ENCODE peak calls at places on chromosomes 6 and 20, in eight cellular contexts. One of them, this sample, is unnamed.

GRCh38 chr6:134176283-134176975 is 124.0 kb upstream of the SLC2A12 start:
- DNase-seq in ACHN: no peak
- DNase-seq in activated CD4-positive, CD25-positive, alpha-beta regulatory T cell treated with anti-CD3 and anti-CD28 coated beads, Interleukin-2, amount 50 U/mL, for 16 hours: no peak
- DNase-seq in Panc1: no peak
- DNase-seq in stimulated activated CD8-positive, alpha-beta memory T cell treated with anti-CD3 and anti-CD28 coated beads, Interleukin-7, amount 100 ng/mL, for 1 hour: no peak
- DNase-seq in activated CD8-positive, alpha-beta memory T cell treated with anti-CD3 and anti-CD28 coated beads for 24 hours: peak; percentile 71
- DNase-seq in GM13976: no peak
- DNase-seq in activated naive CD4-positive, alpha-beta T cell treated with anti-CD3 and anti-CD28 coated beads, Interleukin-2, amount 10 ng/mL, durations not matched to agents 7 days and 5 days: no peak
- DNase-seq in this sample: no peak

GRCh38 chr20:58677808-58678207 is 14.8 kb upstream of the NPEPL1 start:
- DNase-seq in ACHN: no peak
- DNase-seq in activated CD4-positive, CD25-positive, alpha-beta regulatory T cell treated with anti-CD3 and anti-CD28 coated beads, Interleukin-2, amount 50 U/mL, for 16 hours: no peak
- DNase-seq in Panc1: no peak
- DNase-seq in stimulated activated CD8-positive, alpha-beta memory T cell treated with anti-CD3 and anti-CD28 coated beads, Interleukin-7, amount 100 ng/mL, for 1 hour: no peak
- DNase-seq in activated CD8-positive, alpha-beta memory T cell treated with anti-CD3 and anti-CD28 coated beads for 24 hours: no peak
- DNase-seq in GM13976: no peak
- DNase-seq in activated naive CD4-positive, alpha-beta T cell treated with anti-CD3 and anti-CD28 coated beads, Interleukin-2, amount 10 ng/mL, durations not matched to agents 7 days and 5 days: no peak
- DNase-seq in this sample: no peak

GRCh38 chr20:23995905-23996666 is 7.5 kb upstream of the GGTLC1 start:
- DNase-seq in ACHN: peak; percentile 31
- DNase-seq in activated CD4-positive, CD25-positive, alpha-beta regulatory T cell treated with anti-CD3 and anti-CD28 coated beads, Interleukin-2, amount 50 U/mL, for 16 hours: peak; percentile 31
- DNase-seq in Panc1: peak; percentile 10
- DNase-seq in stimulated activated CD8-positive, alpha-beta memory T cell treated with anti-CD3 and anti-CD28 coated beads, Interleukin-7, amount 100 ng/mL, for 1 hour: peak; percentile 43
- DNase-seq in activated CD8-positive, alpha-beta memory T cell treated with anti-CD3 and anti-CD28 coated beads for 24 hours: peak; percentile 79
- DNase-seq in GM13976: peak; percentile 53
- DNase-seq in activated naive CD4-positive, alpha-beta T cell treated with anti-CD3 and anti-CD28 coated beads, Interleukin-2, amount 10 ng/mL, durations not matched to agents 7 days and 5 days: peak; percentile 76
- DNase-seq in this sample: no peak

GRCh38 chr20:13356591-13356990 is 135.5 kb downstream of the ISM1 start:
- DNase-seq in ACHN: no peak
- DNase-seq in activated CD4-positive, CD25-positive, alpha-beta regulatory T cell treated with anti-CD3 and anti-CD28 coated beads, Interleukin-2, amount 50 U/mL, for 16 hours: no peak
- DNase-seq in Panc1: no peak
- DNase-seq in stimulated activated CD8-positive, alpha-beta memory T cell treated with anti-CD3 and anti-CD28 coated beads, Interleukin-7, amount 100 ng/mL, for 1 hour: no peak
- DNase-seq in activated CD8-positive, alpha-beta memory T cell treated with anti-CD3 and anti-CD28 coated beads for 24 hours: no peak
- DNase-seq in GM13976: no peak
- DNase-seq in activated naive CD4-positive, alpha-beta T cell treated with anti-CD3 and anti-CD28 coated beads, Interleukin-2, amount 10 ng/mL, durations not matched to agents 7 days and 5 days: no peak
- DNase-seq in this sample: no peak

GRCh38 chr6:29926795-29927427 is 15.4 kb upstream of the HLA-A start:
- DNase-seq in ACHN: no peak
- DNase-seq in activated CD4-positive, CD25-positive, alpha-beta regulatory T cell treated with anti-CD3 and anti-CD28 coated beads, Interleukin-2, amount 50 U/mL, for 16 hours: peak; percentile 72
- DNase-seq in Panc1: no peak
- DNase-seq in stimulated activated CD8-positive, alpha-beta memory T cell treated with anti-CD3 and anti-CD28 coated beads, Interleukin-7, amount 100 ng/mL, for 1 hour: peak; percentile 79
- DNase-seq in activated CD8-positive, alpha-beta memory T cell treated with anti-CD3 and anti-CD28 coated beads for 24 hours: peak; percentile 84
- DNase-seq in GM13976: peak; percentile 87
- DNase-seq in activated naive CD4-positive, alpha-beta T cell treated with anti-CD3 and anti-CD28 coated beads, Interleukin-2, amount 10 ng/mL, durations not matched to agents 7 days and 5 days: peak; percentile 94
- DNase-seq in this sample: no peak

GRCh38 chr6:165661416-165662001 is 1.5 kb downstream of the PDE10A start:
- DNase-seq in ACHN: peak; percentile 39
- DNase-seq in activated CD4-positive, CD25-positive, alpha-beta regulatory T cell treated with anti-CD3 and anti-CD28 coated beads, Interleukin-2, amount 50 U/mL, for 16 hours: no peak
- DNase-seq in Panc1: no peak
- DNase-seq in stimulated activated CD8-positive, alpha-beta memory T cell treated with anti-CD3 and anti-CD28 coated beads, Interleukin-7, amount 100 ng/mL, for 1 hour: no peak
- DNase-seq in activated CD8-positive, alpha-beta memory T cell treated with anti-CD3 and anti-CD28 coated beads for 24 hours: no peak
- DNase-seq in GM13976: peak; percentile 39
- DNase-seq in activated naive CD4-positive, alpha-beta T cell treated with anti-CD3 and anti-CD28 coated beads, Interleukin-2, amount 10 ng/mL, durations not matched to agents 7 days and 5 days: no peak
- DNase-seq in this sample: no peak

GRCh38 chr6:137492771-137493217 is 1.4 kb downstream of the OLIG3 start:
- DNase-seq in ACHN: no peak
- DNase-seq in activated CD4-positive, CD25-positive, alpha-beta regulatory T cell treated with anti-CD3 and anti-CD28 coated beads, Interleukin-2, amount 50 U/mL, for 16 hours: no peak
- DNase-seq in Panc1: no peak
- DNase-seq in stimulated activated CD8-positive, alpha-beta memory T cell treated with anti-CD3 and anti-CD28 coated beads, Interleukin-7, amount 100 ng/mL, for 1 hour: no peak
- DNase-seq in activated CD8-positive, alpha-beta memory T cell treated with anti-CD3 and anti-CD28 coated beads for 24 hours: no peak
- DNase-seq in GM13976: peak; percentile 31
- DNase-seq in activated naive CD4-positive, alpha-beta T cell treated with anti-CD3 and anti-CD28 coated beads, Interleukin-2, amount 10 ng/mL, durations not matched to agents 7 days and 5 days: no peak
- DNase-seq in this sample: no peak

GRCh38 chr20:62159835-62160234 is 16.3 kb downstream of the SS18L1 start:
- DNase-seq in ACHN: no peak
- DNase-seq in activated CD4-positive, CD25-positive, alpha-beta regulatory T cell treated with anti-CD3 and anti-CD28 coated beads, Interleukin-2, amount 50 U/mL, for 16 hours: no peak
- DNase-seq in Panc1: no peak
- DNase-seq in stimulated activated CD8-positive, alpha-beta memory T cell treated with anti-CD3 and anti-CD28 coated beads, Interleukin-7, amount 100 ng/mL, for 1 hour: no peak
- DNase-seq in activated CD8-positive, alpha-beta memory T cell treated with anti-CD3 and anti-CD28 coated beads for 24 hours: peak; percentile 77
- DNase-seq in GM13976: peak; percentile 83
- DNase-seq in activated naive CD4-positive, alpha-beta T cell treated with anti-CD3 and anti-CD28 coated beads, Interleukin-2, amount 10 ng/mL, durations not matched to agents 7 days and 5 days: no peak
- DNase-seq in this sample: no peak

GRCh38 chr6:17115251-17116089 is 13.6 kb downstream of the STMND1 start:
- DNase-seq in ACHN: peak; percentile 71
- DNase-seq in activated CD4-positive, CD25-positive, alpha-beta regulatory T cell treated with anti-CD3 and anti-CD28 coated beads, Interleukin-2, amount 50 U/mL, for 16 hours: no peak
- DNase-seq in Panc1: peak; percentile 48
- DNase-seq in stimulated activated CD8-positive, alpha-beta memory T cell treated with anti-CD3 and anti-CD28 coated beads, Interleukin-7, amount 100 ng/mL, for 1 hour: no peak
- DNase-seq in activated CD8-positive, alpha-beta memory T cell treated with anti-CD3 and anti-CD28 coated beads for 24 hours: no peak
- DNase-seq in GM13976: no peak
- DNase-seq in activated naive CD4-positive, alpha-beta T cell treated with anti-CD3 and anti-CD28 coated beads, Interleukin-2, amount 10 ng/mL, durations not matched to agents 7 days and 5 days: no peak
- DNase-seq in this sample: no peak

GRCh38 chr6:114783783-114784182 is 441.0 kb upstream of the HS3ST5 start:
- DNase-seq in ACHN: no peak
- DNase-seq in activated CD4-positive, CD25-positive, alpha-beta regulatory T cell treated with anti-CD3 and anti-CD28 coated beads, Interleukin-2, amount 50 U/mL, for 16 hours: no peak
- DNase-seq in Panc1: no peak
- DNase-seq in stimulated activated CD8-positive, alpha-beta memory T cell treated with anti-CD3 and anti-CD28 coated beads, Interleukin-7, amount 100 ng/mL, for 1 hour: no peak
- DNase-seq in activated CD8-positive, alpha-beta memory T cell treated with anti-CD3 and anti-CD28 coated beads for 24 hours: no peak
- DNase-seq in GM13976: no peak
- DNase-seq in activated naive CD4-positive, alpha-beta T cell treated with anti-CD3 and anti-CD28 coated beads, Interleukin-2, amount 10 ng/mL, durations not matched to agents 7 days and 5 days: no peak
- DNase-seq in this sample: no peak

GRCh38 chr6:105592329-105592728 is 189.4 kb upstream of the PREP start:
- DNase-seq in ACHN: peak; percentile 17
- DNase-seq in activated CD4-positive, CD25-positive, alpha-beta regulatory T cell treated with anti-CD3 and anti-CD28 coated beads, Interleukin-2, amount 50 U/mL, for 16 hours: no peak
- DNase-seq in Panc1: no peak
- DNase-seq in stimulated activated CD8-positive, alpha-beta memory T cell treated with anti-CD3 and anti-CD28 coated beads, Interleukin-7, amount 100 ng/mL, for 1 hour: no peak
- DNase-seq in activated CD8-positive, alpha-beta memory T cell treated with anti-CD3 and anti-CD28 coated beads for 24 hours: no peak
- DNase-seq in GM13976: no peak
- DNase-seq in activated naive CD4-positive, alpha-beta T cell treated with anti-CD3 and anti-CD28 coated beads, Interleukin-2, amount 10 ng/mL, durations not matched to agents 7 days and 5 days: no peak
- DNase-seq in this sample: no peak

GRCh38 chr6:96675617-96676016 is 112.7 kb downstream of the FHL5 start:
- DNase-seq in ACHN: no peak
- DNase-seq in activated CD4-positive, CD25-positive, alpha-beta regulatory T cell treated with anti-CD3 and anti-CD28 coated beads, Interleukin-2, amount 50 U/mL, for 16 hours: no peak
- DNase-seq in Panc1: no peak
- DNase-seq in stimulated activated CD8-positive, alpha-beta memory T cell treated with anti-CD3 and anti-CD28 coated beads, Interleukin-7, amount 100 ng/mL, for 1 hour: no peak
- DNase-seq in activated CD8-positive, alpha-beta memory T cell treated with anti-CD3 and anti-CD28 coated beads for 24 hours: no peak
- DNase-seq in GM13976: no peak
- DNase-seq in activated naive CD4-positive, alpha-beta T cell treated with anti-CD3 and anti-CD28 coated beads, Interleukin-2, amount 10 ng/mL, durations not matched to agents 7 days and 5 days: no peak
- DNase-seq in this sample: no peak

GRCh38 chr6:35146453-35146852 is 5.3 kb upstream of the TCP11 start:
- DNase-seq in ACHN: peak; percentile 43
- DNase-seq in activated CD4-positive, CD25-positive, alpha-beta regulatory T cell treated with anti-CD3 and anti-CD28 coated beads, Interleukin-2, amount 50 U/mL, for 16 hours: no peak
- DNase-seq in Panc1: no peak
- DNase-seq in stimulated activated CD8-positive, alpha-beta memory T cell treated with anti-CD3 and anti-CD28 coated beads, Interleukin-7, amount 100 ng/mL, for 1 hour: no peak
- DNase-seq in activated CD8-positive, alpha-beta memory T cell treated with anti-CD3 and anti-CD28 coated beads for 24 hours: no peak
- DNase-seq in GM13976: no peak
- DNase-seq in activated naive CD4-positive, alpha-beta T cell treated with anti-CD3 and anti-CD28 coated beads, Interleukin-2, amount 10 ng/mL, durations not matched to agents 7 days and 5 days: peak; percentile 46
- DNase-seq in this sample: no peak

GRCh38 chr20:14865169-14865568 is 527.8 kb upstream of the FLRT3 start:
- DNase-seq in ACHN: no peak
- DNase-seq in activated CD4-positive, CD25-positive, alpha-beta regulatory T cell treated with anti-CD3 and anti-CD28 coated beads, Interleukin-2, amount 50 U/mL, for 16 hours: no peak
- DNase-seq in Panc1: no peak
- DNase-seq in stimulated activated CD8-positive, alpha-beta memory T cell treated with anti-CD3 and anti-CD28 coated beads, Interleukin-7, amount 100 ng/mL, for 1 hour: no peak
- DNase-seq in activated CD8-positive, alpha-beta memory T cell treated with anti-CD3 and anti-CD28 coated beads for 24 hours: no peak
- DNase-seq in GM13976: no peak
- DNase-seq in activated naive CD4-positive, alpha-beta T cell treated with anti-CD3 and anti-CD28 coated beads, Interleukin-2, amount 10 ng/mL, durations not matched to agents 7 days and 5 days: no peak
- DNase-seq in this sample: no peak

GRCh38 chr6:41257369-41258195 is 28.9 kb downstream of the TREM1 start:
- DNase-seq in ACHN: no peak
- DNase-seq in activated CD4-positive, CD25-positive, alpha-beta regulatory T cell treated with anti-CD3 and anti-CD28 coated beads, Interleukin-2, amount 50 U/mL, for 16 hours: no peak
- DNase-seq in Panc1: no peak
- DNase-seq in stimulated activated CD8-positive, alpha-beta memory T cell treated with anti-CD3 and anti-CD28 coated beads, Interleukin-7, amount 100 ng/mL, for 1 hour: no peak
- DNase-seq in activated CD8-positive, alpha-beta memory T cell treated with anti-CD3 and anti-CD28 coated beads for 24 hours: no peak
- DNase-seq in GM13976: no peak
- DNase-seq in activated naive CD4-positive, alpha-beta T cell treated with anti-CD3 and anti-CD28 coated beads, Interleukin-2, amount 10 ng/mL, durations not matched to agents 7 days and 5 days: no peak
- DNase-seq in this sample: no peak

GRCh38 chr6:13351271-13351670 is 22.9 kb upstream of the TBC1D7 start:
- DNase-seq in ACHN: no peak
- DNase-seq in activated CD4-positive, CD25-positive, alpha-beta regulatory T cell treated with anti-CD3 and anti-CD28 coated beads, Interleukin-2, amount 50 U/mL, for 16 hours: no peak
- DNase-seq in Panc1: no peak
- DNase-seq in stimulated activated CD8-positive, alpha-beta memory T cell treated with anti-CD3 and anti-CD28 coated beads, Interleukin-7, amount 100 ng/mL, for 1 hour: no peak
- DNase-seq in activated CD8-positive, alpha-beta memory T cell treated with anti-CD3 and anti-CD28 coated beads for 24 hours: no peak
- DNase-seq in GM13976: no peak
- DNase-seq in activated naive CD4-positive, alpha-beta T cell treated with anti-CD3 and anti-CD28 coated beads, Interleukin-2, amount 10 ng/mL, durations not matched to agents 7 days and 5 days: no peak
- DNase-seq in this sample: no peak

GRCh38 chr6:36906539-36906938 is 20.8 kb downstream of the C6orf89 start:
- DNase-seq in ACHN: no peak
- DNase-seq in activated CD4-positive, CD25-positive, alpha-beta regulatory T cell treated with anti-CD3 and anti-CD28 coated beads, Interleukin-2, amount 50 U/mL, for 16 hours: no peak
- DNase-seq in Panc1: no peak
- DNase-seq in stimulated activated CD8-positive, alpha-beta memory T cell treated with anti-CD3 and anti-CD28 coated beads, Interleukin-7, amount 100 ng/mL, for 1 hour: no peak
- DNase-seq in activated CD8-positive, alpha-beta memory T cell treated with anti-CD3 and anti-CD28 coated beads for 24 hours: no peak
- DNase-seq in GM13976: no peak
- DNase-seq in activated naive CD4-positive, alpha-beta T cell treated with anti-CD3 and anti-CD28 coated beads, Interleukin-2, amount 10 ng/mL, durations not matched to agents 7 days and 5 days: no peak
- DNase-seq in this sample: no peak

GRCh38 chr20:43941476-43942212 is 27.0 kb downstream of the TOX2 start:
- DNase-seq in ACHN: no peak
- DNase-seq in activated CD4-positive, CD25-positive, alpha-beta regulatory T cell treated with anti-CD3 and anti-CD28 coated beads, Interleukin-2, amount 50 U/mL, for 16 hours: no peak
- DNase-seq in Panc1: no peak
- DNase-seq in stimulated activated CD8-positive, alpha-beta memory T cell treated with anti-CD3 and anti-CD28 coated beads, Interleukin-7, amount 100 ng/mL, for 1 hour: no peak
- DNase-seq in activated CD8-positive, alpha-beta memory T cell treated with anti-CD3 and anti-CD28 coated beads for 24 hours: no peak
- DNase-seq in GM13976: peak; percentile 60
- DNase-seq in activated naive CD4-positive, alpha-beta T cell treated with anti-CD3 and anti-CD28 coated beads, Interleukin-2, amount 10 ng/mL, durations not matched to agents 7 days and 5 days: no peak
- DNase-seq in this sample: no peak

GRCh38 chr20:56722042-56722441 is 92.9 kb downstream of the TFAP2C start:
- DNase-seq in ACHN: no peak
- DNase-seq in activated CD4-positive, CD25-positive, alpha-beta regulatory T cell treated with anti-CD3 and anti-CD28 coated beads, Interleukin-2, amount 50 U/mL, for 16 hours: no peak
- DNase-seq in Panc1: no peak
- DNase-seq in stimulated activated CD8-positive, alpha-beta memory T cell treated with anti-CD3 and anti-CD28 coated beads, Interleukin-7, amount 100 ng/mL, for 1 hour: no peak
- DNase-seq in activated CD8-positive, alpha-beta memory T cell treated with anti-CD3 and anti-CD28 coated beads for 24 hours: no peak
- DNase-seq in GM13976: peak; percentile 43
- DNase-seq in activated naive CD4-positive, alpha-beta T cell treated with anti-CD3 and anti-CD28 coated beads, Interleukin-2, amount 10 ng/mL, durations not matched to agents 7 days and 5 days: no peak
- DNase-seq in this sample: no peak

GRCh38 chr6:125867483-125867935 is 76.7 kb downstream of the NCOA7 start:
- DNase-seq in ACHN: no peak
- DNase-seq in activated CD4-positive, CD25-positive, alpha-beta regulatory T cell treated with anti-CD3 and anti-CD28 coated beads, Interleukin-2, amount 50 U/mL, for 16 hours: no peak
- DNase-seq in Panc1: no peak
- DNase-seq in stimulated activated CD8-positive, alpha-beta memory T cell treated with anti-CD3 and anti-CD28 coated beads, Interleukin-7, amount 100 ng/mL, for 1 hour: no peak
- DNase-seq in activated CD8-positive, alpha-beta memory T cell treated with anti-CD3 and anti-CD28 coated beads for 24 hours: no peak
- DNase-seq in GM13976: no peak
- DNase-seq in activated naive CD4-positive, alpha-beta T cell treated with anti-CD3 and anti-CD28 coated beads, Interleukin-2, amount 10 ng/mL, durations not matched to agents 7 days and 5 days: no peak
- DNase-seq in this sample: no peak

GRCh38 chr6:52984247-52984646 is 10.8 kb downstream of the GSTA4 start:
- DNase-seq in ACHN: no peak
- DNase-seq in activated CD4-positive, CD25-positive, alpha-beta regulatory T cell treated with anti-CD3 and anti-CD28 coated beads, Interleukin-2, amount 50 U/mL, for 16 hours: no peak
- DNase-seq in Panc1: no peak
- DNase-seq in stimulated activated CD8-positive, alpha-beta memory T cell treated with anti-CD3 and anti-CD28 coated beads, Interleukin-7, amount 100 ng/mL, for 1 hour: peak; percentile 5
- DNase-seq in activated CD8-positive, alpha-beta memory T cell treated with anti-CD3 and anti-CD28 coated beads for 24 hours: no peak
- DNase-seq in GM13976: no peak
- DNase-seq in activated naive CD4-positive, alpha-beta T cell treated with anti-CD3 and anti-CD28 coated beads, Interleukin-2, amount 10 ng/mL, durations not matched to agents 7 days and 5 days: peak; percentile 73
- DNase-seq in this sample: no peak